ENCODE peak calls at places on chromosomes 13 and 19, in five cellular contexts. C is IMR-90, H is H1, W is trophoblast cell, R is H9. P is an unnamed sample. For H3K9me3, the result is how much of the 10 kb centered on the place peaks cover.

GRCh38 chr19:1129535-1129934 is 25.7 kb downstream of the GPX4 start:
- DNase-seq in C (no peak), H (no peak), W (no peak), R (no peak), P (no peak)

GRCh38 chr19:48353682-48354081 is 10.1 kb downstream of the TMEM143 start:
- DNase-seq in C (peak), H (no peak), W (no peak), R (no peak), P (no peak)

GRCh38 chr13:90302113-90302512 is 1045.4 kb upstream of the MIR17HG start:
- DNase-seq in C (peak), H (no peak), W (no peak), R (no peak), P (no peak)

GRCh38 chr19:53960187-53960586 is 2.5 kb upstream of the CACNG8 start:
- DNase-seq in C (no peak), H (peak), W (no peak), R (no peak), P (no peak)

GRCh38 chr13:21227917-21228316 is 51.5 kb downstream of the MRPL57 start:
- DNase-seq in C (no peak), H (no peak), W (no peak), R (no peak), P (no peak)

GRCh38 chr19:42010245-42011126 is 16.5 kb upstream of the ATP1A3 start:
- DNase-seq in C (peak), H (no peak), W (no peak), R (no peak), P (no peak)

GRCh38 chr13:44396295-44396962 is 22.8 kb downstream of the SERP2 start:
- DNase-seq in C (no peak), H (no peak), W (no peak), R (no peak), P (no peak)

GRCh38 chr13:73060251-73061160 is 1.7 kb downstream of the KLF5 start:
- DNase-seq in C (peak), H (no peak), W (peak), R (no peak), P (peak)

GRCh38 chr19:15432018-15432494 is 13.3 kb upstream of the AKAP8L start:
- DNase-seq in C (no peak), H (no peak), W (no peak), R (no peak), P (no peak)

GRCh38 chr13:99258946-99259345 is 767 bp upstream of the GPR18 start:
- DNase-seq in C (no peak), H (no peak), W (no peak), R (no peak), P (no peak)

GRCh38 chr19:30911491-30911890 is 437.7 kb downstream of the TSHZ3 start:
- DNase-seq in C (no peak), H (no peak), W (no peak), R (no peak), P (no peak)

GRCh38 chr13:99033814-99034213 is 56.0 kb upstream of the DOCK9 start:
- DNase-seq in C (peak), H (no peak), W (peak), R (no peak), P (peak)

GRCh38 chr19:38658462-38659306 is 11.2 kb downstream of the ACTN4 start:
- DNase-seq in C (peak), H (no peak), W (peak), R (no peak), P (no peak)

GRCh38 chr13:36046672-36047071 is 84.5 kb downstream of the DCLK1 start:
- DNase-seq in C (no peak), H (no peak), W (no peak), R (no peak), P (no peak)

GRCh38 chr13:108728370-108728769 is 99.0 kb downstream of the MYO16 start:
- DNase-seq in C (no peak), H (peak), W (peak), R (peak), P (no peak)

GRCh38 chr19:18340237-18340989 is at the start of gene PGPEP1:
- DNase-seq in C (peak), H (peak), W (peak), R (peak), P (peak)

GRCh38 chr13:97435794-97436193 is 1.8 kb downstream of the RAP2A start:
- DNase-seq in C (no peak), H (no peak), W (no peak), R (no peak), P (no peak)

GRCh38 chr19:28727133-28727834 is 485.7 kb downstream of the UQCRFS1 start:
- DNase-seq in C (no peak), H (peak), W (no peak), R (peak), P (peak)

GRCh38 chr13:95741584-95742563 is 64.9 kb downstream of the DNAJC3 start:
- DNase-seq in C (no peak), H (no peak), W (no peak), R (no peak), P (no peak)

GRCh38 chr13:75316427-75316826 is 165.5 kb downstream of the TBC1D4 start:
- DNase-seq in C (peak), H (no peak), W (no peak), R (no peak), P (no peak)

GRCh38 chr19:44576843-44577565 is 36.4 kb upstream of the IGSF23 start:
- DNase-seq in C (peak), H (no peak), W (peak), R (peak), P (no peak)

GRCh38 chr19:292281-292884 is 1.2 kb upstream of the PLPP2 start:
- DNase-seq in C (no peak), H (no peak), W (peak), R (no peak), P (no peak)

GRCh38 chr13:39405107-39405506 is 197.9 kb downstream of the LHFPL6 start:
- DNase-seq in C (peak), H (no peak), W (no peak), R (no peak), P (no peak)

GRCh38 chr13:107942030-107942617 is 273.2 kb downstream of the LIG4 start:
- DNase-seq in C (no peak), H (no peak), W (peak), R (no peak), P (no peak)

GRCh38 chr19:41844601-41845000 is at the start of gene LYPD4:
- DNase-seq in C (no peak), H (no peak), W (no peak), R (peak), P (no peak)

DNA sequence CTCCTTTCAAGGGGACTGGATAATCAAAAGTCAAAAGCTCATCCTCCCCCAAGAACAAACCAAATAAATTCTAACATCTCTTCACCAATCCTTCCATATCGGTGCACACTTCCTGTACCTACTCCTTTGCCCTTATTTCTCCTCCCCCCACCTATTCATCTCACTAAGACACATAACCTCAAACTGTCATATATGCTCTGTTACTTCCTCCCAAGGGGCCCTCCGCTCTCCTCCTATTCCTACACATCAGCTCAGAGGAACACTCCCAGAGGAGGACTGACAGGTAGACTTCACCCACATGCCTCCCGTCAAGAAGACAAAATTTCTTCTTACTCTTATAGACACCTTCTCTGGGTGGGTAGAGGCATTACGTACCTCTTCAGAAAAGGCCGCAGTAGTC is 48.1 kb downstream of the ZNF93 start:
- DNase-seq in C (no peak), H (no peak), W (no peak), R (no peak), P (no peak)
- H3K9me3 ChIP-seq in C (under half), H (under half), W (under half), R (under half), P (under half)

GRCh38 chr13:42497798-42498197 is 76.2 kb upstream of the TNFSF11 start:
- DNase-seq in C (peak), H (no peak), W (peak), R (no peak), P (no peak)

GRCh38 chr13:42495256-42495655 is 78.7 kb upstream of the TNFSF11 start:
- DNase-seq in C (no peak), H (no peak), W (peak), R (no peak), P (no peak)

GRCh38 chr13:42494157-42494556 is 79.8 kb upstream of the TNFSF11 start:
- DNase-seq in C (no peak), H (no peak), W (no peak), R (no peak), P (no peak)

GRCh38 chr13:42498521-42498920 is 75.4 kb upstream of the TNFSF11 start:
- DNase-seq in C (no peak), H (no peak), W (no peak), R (no peak), P (no peak)

GRCh38 chr13:42495751-42496150 is 78.2 kb upstream of the TNFSF11 start:
- DNase-seq in C (no peak), H (no peak), W (no peak), R (no peak), P (no peak)
- H2BK5ac ChIP-seq in C (no peak), H (no peak), W (no peak), R (no peak), P (no peak)

GRCh38 chr19:35745328-35746086 is at the start of the genes PSENEN and U2AF1L4:
- DNase-seq in C (peak), H (peak), W (peak), R (peak), P (peak)
- H4K8ac ChIP-seq in C (peak), H (peak), W (peak), R (no peak), P (no peak)

DNA sequence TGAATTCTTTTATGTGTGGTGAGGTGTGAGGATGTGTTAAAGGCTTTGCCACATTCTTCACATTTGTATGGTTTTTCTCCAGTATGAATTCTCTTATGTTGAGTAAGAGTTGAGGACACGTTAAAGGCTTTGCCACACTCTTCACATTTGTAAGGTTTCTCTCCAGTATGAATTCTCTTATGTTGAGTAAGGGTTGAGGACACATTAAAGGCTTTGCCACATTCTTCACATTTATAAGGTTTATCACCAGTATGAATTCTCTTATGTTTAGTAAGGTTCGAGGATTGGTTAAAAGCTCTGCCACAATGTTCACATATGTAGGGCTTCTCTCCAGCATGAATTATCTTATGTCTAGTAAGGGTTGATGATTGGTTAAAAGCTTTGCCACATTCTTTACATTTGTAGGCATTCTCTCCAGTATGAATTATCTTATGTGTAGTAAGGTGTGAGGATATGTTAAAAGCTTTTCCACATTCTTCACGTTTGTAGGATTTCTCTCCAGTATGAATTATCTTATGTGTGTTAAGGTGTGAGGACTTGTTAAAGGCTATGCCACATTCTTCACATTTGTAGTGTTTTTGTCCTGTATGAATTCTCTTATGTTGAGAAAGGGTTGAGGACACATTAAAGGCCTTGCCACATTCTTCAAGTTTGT is 27.1 kb downstream of the ZNF724 start:
- DNase-seq in C (no peak), H (no peak), W (no peak), R (no peak), P (no peak)
- H3K9me3 ChIP-seq in C (half or more), H (half or more), W (under half), R (half or more), P (under half)

DNA sequence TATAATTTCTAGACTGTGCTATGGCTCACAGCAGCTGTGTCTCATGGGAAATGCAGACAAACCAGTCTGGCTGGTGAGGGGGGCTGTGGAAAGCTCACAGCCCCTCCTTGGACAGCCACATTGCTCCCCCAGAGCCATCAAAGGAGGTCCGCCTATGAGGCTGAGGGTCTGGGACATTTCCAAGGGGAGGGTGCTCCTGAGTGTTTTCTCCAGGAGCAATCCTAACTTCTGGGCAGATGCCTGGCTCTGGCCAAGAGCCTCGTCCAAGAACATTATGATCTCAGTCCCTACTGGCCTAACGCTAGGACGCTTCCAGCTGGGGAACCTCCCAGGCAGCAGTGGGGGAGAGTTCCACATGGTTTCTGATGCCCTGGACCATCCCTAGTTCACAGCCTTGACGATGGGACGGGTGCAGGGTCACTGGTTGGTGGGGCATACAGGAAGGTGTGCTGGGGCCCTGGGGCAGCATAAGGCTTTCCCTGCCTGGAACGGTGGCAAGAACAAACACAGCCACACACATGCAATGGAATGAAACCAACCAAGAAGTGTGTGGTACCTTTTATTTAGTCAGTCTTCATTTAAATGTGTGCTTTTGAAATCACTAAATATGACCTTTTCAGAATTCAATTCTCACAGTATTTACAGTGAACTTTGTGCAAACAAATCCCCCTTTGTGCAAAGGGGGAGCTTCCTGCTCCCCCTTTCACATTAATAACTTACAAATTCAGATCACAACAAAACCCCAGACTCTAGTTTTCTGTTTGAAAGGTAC is 60.6 kb downstream of the CDADC1 start:
- DNase-seq in C (peak), H (no peak), W (peak), R (no peak), P (no peak)
- H2BK5ac ChIP-seq in C (peak), H (no peak), W (no peak), R (no peak), P (no peak)

DNA sequence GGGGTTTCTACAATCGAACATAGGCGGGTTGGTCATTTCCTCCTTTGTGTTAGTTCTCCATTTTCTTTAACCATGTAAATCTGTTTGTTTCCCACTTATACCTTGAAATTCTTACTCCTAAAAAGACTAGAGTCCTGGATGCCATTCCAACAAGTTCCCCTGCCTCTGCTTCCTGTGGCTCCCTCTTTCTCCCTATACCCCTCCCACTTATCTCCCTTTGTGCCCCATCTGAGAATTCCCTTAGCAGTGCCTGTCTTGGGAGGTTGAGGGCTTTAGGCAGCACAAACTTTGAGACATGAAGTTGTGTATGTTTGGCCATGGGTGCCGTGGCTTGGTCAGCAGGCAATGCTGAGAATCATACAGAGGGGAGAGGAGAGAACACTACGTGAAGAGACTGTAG is 176.4 kb downstream of the RGCC start:
- DNase-seq in C (no peak), H (no peak), W (no peak), R (no peak), P (no peak)
- H4K8ac ChIP-seq in C (peak), H (no peak), W (no peak), R (no peak), P (no peak)

DNA sequence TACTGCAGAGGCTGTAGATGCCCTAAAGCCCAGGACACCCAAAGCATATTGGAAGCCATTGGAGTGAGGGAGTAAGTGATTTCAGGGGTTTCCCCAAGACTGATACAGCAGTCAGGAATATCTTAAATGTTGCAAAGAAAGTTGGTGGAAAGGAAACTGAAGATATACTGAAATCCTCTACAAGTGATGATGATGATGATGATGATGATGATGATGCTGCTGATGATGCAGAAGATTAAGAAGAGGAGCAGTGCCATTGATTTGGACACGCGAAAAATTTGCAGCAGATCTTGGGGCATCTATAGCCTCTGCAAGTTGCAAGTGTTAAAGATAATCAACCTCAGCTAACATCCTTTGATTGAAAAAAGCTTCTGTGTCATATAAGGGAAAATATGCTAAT is 23.8 kb downstream of the ZNF44 start:
- DNase-seq in C (no peak), H (no peak), W (no peak), R (no peak), P (no peak)
- H3K9me3 ChIP-seq in C (half or more), H (half or more), W (under half), R (half or more), P (under half)

GRCh38 chr19:3027292-3027691 is 1.8 kb downstream of the TLE2 start:
- DNase-seq in C (no peak), H (no peak), W (no peak), R (no peak), P (no peak)

GRCh38 chr19:3026768-3027167 is 2.3 kb downstream of the TLE2 start:
- DNase-seq in C (no peak), H (no peak), W (no peak), R (no peak), P (no peak)

GRCh38 chr19:3024870-3025515 is 4.1 kb downstream of the TLE2 start:
- DNase-seq in C (no peak), H (peak), W (no peak), R (peak), P (no peak)

GRCh38 chr19:3024509-3024869 is 4.6 kb downstream of the TLE2 start:
- DNase-seq in C (no peak), H (no peak), W (no peak), R (no peak), P (no peak)

GRCh38 chr19:3025516-3025890 is 3.6 kb downstream of the TLE2 start:
- DNase-seq in C (no peak), H (no peak), W (no peak), R (no peak), P (no peak)
- H2BK5ac ChIP-seq in C (no peak), H (peak), W (no peak), R (no peak), P (no peak)